ENCODE peak calls at places on chromosome 15, in nine cellular contexts. M is lower leg skin, N is B cell, C is cardiac muscle cell, U is sigmoid colon, K is glutamatergic neuron, S is IMR-90, O is choroid plexus epithelial cell, D is Calu3. A is an unnamed sample.

GRCh38 chr15:85825719-85826118 is 31.0 kb upstream of the KLHL25 start:
- DNase-seq in M (no peak), N (no peak), C (no peak), U (no peak), K (peak; percentile 41), S (no peak), O (no peak), D (peak; percentile 36), A (no peak)

GRCh38 chr15:90376789-90377188 is 11.3 kb upstream of the IQGAP1 start:
- DNase-seq in M (peak; percentile 71), N (peak; percentile 23), C (no peak), U (no peak), K (no peak), S (no peak), O (no peak), D (no peak), A (peak; percentile 47)

GRCh38 chr15:48177383-48177874 is 666 bp downstream of the MYEF2 start:
- DNase-seq in M (no peak), N (peak; percentile 63), C (peak; percentile 30), U (no peak), K (no peak), S (peak; percentile 62), O (peak; percentile 66), D (no peak), A (no peak)

GRCh38 chr15:70569139-70569717 is 194.1 kb downstream of the UACA start:
- DNase-seq in M (peak; percentile 37), N (no peak), C (peak; percentile 79), U (no peak), K (no peak), S (peak; percentile 71), O (peak; percentile 78), D (peak; percentile 61), A (no peak)

GRCh38 chr15:80926126-80926525 is 63.5 kb downstream of the MESD start:
- DNase-seq in M (no peak), N (no peak), C (no peak), U (no peak), K (no peak), S (no peak), O (no peak), D (no peak), A (no peak)

GRCh38 chr15:90691369-90691768 is 25.8 kb upstream of the BLM start:
- DNase-seq in M (peak; percentile 21), N (no peak), C (no peak), U (no peak), K (no peak), S (no peak), O (peak; percentile 7), D (no peak), A (no peak)

GRCh38 chr15:79186616-79187015 is 95.9 kb upstream of the ANKRD34C start:
- DNase-seq in M (peak; percentile 63), N (no peak), C (no peak), U (no peak), K (no peak), S (no peak), O (no peak), D (no peak), A (no peak)

GRCh38 chr15:25775317-25775912 is 87.7 kb downstream of the ATP10A start:
- DNase-seq in M (peak; percentile 91), N (no peak), C (peak; percentile 53), U (no peak), K (no peak), S (peak; percentile 82), O (peak; percentile 16), D (no peak), A (no peak)

GRCh38 chr15:73866881-73867410 is 6.4 kb upstream of the TBC1D21 start:
- DNase-seq in M (peak; percentile 46), N (no peak), C (no peak), U (no peak), K (no peak), S (no peak), O (no peak), D (no peak), A (no peak)

GRCh38 chr15:53962646-53963561 is 15.3 kb upstream of the UNC13C start:
- DNase-seq in M (no peak), N (peak; percentile 8), C (peak; percentile 25), U (no peak), K (peak; percentile 76), S (no peak), O (peak; percentile 23), D (peak; percentile 67), A (no peak)

GRCh38 chr15:33089878-33090757 is 104.4 kb downstream of the FMN1 start:
- DNase-seq in M (no peak), N (no peak), C (peak; percentile 64), U (no peak), K (no peak), S (peak; percentile 94), O (peak; percentile 91), D (no peak), A (no peak)

GRCh38 chr15:34802803-34803395 is 7.5 kb upstream of the ACTC1 start:
- DNase-seq in M (no peak), N (no peak), C (no peak), U (no peak), K (no peak), S (no peak), O (no peak), D (no peak), A (no peak)
- TF ChIP-seq CTCF in M (no peak), N (no peak), C (no peak), U (no peak), K (no peak), S (no peak), O (no peak), D (no peak), A (no peak)

DNA sequence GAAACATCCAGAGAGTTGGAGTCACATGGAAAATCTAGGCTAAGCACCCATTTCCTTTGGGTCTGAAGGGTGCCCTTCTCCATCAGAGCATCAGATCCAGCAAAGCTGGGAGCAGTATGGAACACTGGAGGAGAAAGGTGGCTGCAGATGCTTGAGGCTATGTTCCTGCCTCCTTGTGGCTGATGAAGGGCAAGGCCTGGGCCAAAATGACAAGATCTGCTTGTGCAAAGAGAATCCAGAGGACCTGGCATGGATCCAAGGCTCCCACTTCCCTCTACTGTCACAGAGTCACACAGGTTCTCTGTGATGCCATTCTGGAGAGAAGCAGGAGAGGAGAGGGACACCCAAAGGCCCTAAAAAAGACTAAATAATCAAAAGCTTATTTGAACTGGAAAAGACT is 9.2 kb upstream of the ATP8B4 start:
- DNase-seq in M (peak; percentile 89), N (no peak), C (no peak), U (peak; percentile 85), K (no peak), S (no peak), O (no peak), D (no peak), A (no peak)
- TF ChIP-seq CTCF in M (no peak), N (no peak), C (no peak), U (no peak), K (no peak), S (no peak), O (peak; percentile 34), D (no peak), A (no peak)

DNA sequence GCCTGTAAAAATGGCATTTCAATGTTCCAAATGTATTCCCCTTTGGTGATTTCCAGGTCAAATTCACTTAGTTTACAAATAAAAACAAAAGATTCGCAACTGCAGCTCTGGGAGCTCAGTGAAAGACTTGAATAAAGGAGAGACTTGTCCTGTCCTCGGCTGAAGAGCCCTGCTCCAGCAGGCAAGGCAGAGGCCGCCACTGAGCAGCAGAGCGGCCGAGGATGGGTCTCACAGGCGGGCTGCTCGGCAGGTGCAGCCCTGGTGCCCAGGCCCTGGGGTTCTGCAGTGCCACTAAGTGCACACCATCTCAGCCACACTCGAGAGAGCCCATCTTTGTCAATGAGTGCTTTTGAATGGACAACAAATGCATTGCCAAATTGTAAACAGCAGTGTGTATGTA is 856.2 kb downstream of the AGBL1 start:
- DNase-seq in M (no peak), N (no peak), C (no peak), U (no peak), K (no peak), S (no peak), O (no peak), D (no peak), A (no peak)
- TF ChIP-seq CTCF in M (no peak), N (no peak), C (no peak), U (no peak), K (no peak), S (no peak), O (no peak), D (no peak), A (no peak)

GRCh38 chr15:77239892-77240608 is 169.1 kb upstream of the TSPAN3 start:
- DNase-seq in M (no peak), N (no peak), C (no peak), U (no peak), K (no peak), S (no peak), O (no peak), D (no peak), A (no peak)

GRCh38 chr15:77243716-77244401 is 172.9 kb upstream of the TSPAN3 start:
- DNase-seq in M (no peak), N (no peak), C (no peak), U (no peak), K (no peak), S (no peak), O (no peak), D (no peak), A (no peak)

GRCh38 chr15:77247116-77247515 is 172.8 kb downstream of the PEAK1 start:
- DNase-seq in M (no peak), N (no peak), C (no peak), U (no peak), K (no peak), S (no peak), O (no peak), D (no peak), A (no peak)

DNA sequence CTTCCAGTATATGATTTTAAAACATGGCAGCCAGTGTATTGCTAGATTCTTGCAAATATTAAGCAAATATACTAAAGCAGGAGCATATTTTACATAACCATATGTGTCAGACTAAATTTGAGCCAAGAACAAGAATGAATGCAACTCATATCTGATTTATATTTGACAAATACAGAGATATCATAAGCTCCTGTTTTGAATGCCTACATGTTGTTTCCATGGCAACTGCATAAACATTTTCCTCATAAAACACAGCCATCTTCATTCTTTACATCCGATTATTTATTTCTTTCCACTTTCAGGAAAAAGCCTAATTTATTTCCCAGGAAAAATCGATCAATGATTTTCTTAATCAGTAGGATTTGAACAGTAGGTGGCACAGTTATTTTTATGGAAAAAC is 172.2 kb upstream of the TSPAN3 start:
- DNase-seq in M (no peak), N (no peak), C (peak; percentile 38), U (no peak), K (no peak), S (peak; percentile 46), O (no peak), D (no peak), A (no peak)
- TF ChIP-seq CTCF in M (no peak), N (no peak), C (no peak), U (no peak), K (no peak), S (no peak), O (no peak), D (no peak), A (no peak)

DNA sequence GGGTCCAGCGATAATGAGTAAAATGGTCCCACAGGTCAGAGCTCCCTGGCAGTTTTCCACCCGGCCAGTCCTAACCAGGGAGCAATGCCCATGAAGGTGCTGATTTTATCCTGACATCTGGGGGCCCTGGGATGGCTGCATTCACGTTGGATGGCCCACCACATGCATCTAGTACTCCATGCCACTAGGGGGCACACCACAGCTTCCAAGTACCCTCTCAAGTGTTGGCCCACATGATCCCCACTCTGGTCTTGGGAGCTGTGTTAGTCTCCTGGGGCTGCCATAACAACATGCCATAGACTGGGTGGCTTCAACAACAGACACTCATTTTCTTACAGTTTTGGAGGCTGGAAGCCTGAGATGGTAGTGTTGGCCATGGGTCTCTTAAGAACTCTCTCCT is 225.5 kb downstream of the SLCO3A1 start:
- DNase-seq in M (no peak), N (no peak), C (no peak), U (no peak), K (peak; percentile 36), S (no peak), O (no peak), D (peak; percentile 27), A (no peak)
- TF ChIP-seq CTCF in M (no peak), N (no peak), C (peak; percentile 35), U (no peak), K (peak; percentile 57), S (peak; percentile 15), O (peak; percentile 17), D (no peak), A (no peak)